ENCODE peak calls at places on chromosomes 2 and 18, in six cellular contexts. One of them, this sample, is unnamed.
A peak's percentile ranks its signal among the peaks of the same experiment; 100 is the strongest.

GRCh38 chr2:169116307-169116706 is 46.9 kb downstream of the DHRS9 start:
- DNase-seq in occipital lobe: no peak
- DNase-seq in ACHN: no peak
- DNase-seq in neural crest cell: no peak
- DNase-seq in sciatic nerve: no peak
- DNase-seq in NCI-H2171: no peak
- DNase-seq in this sample: no peak

GRCh38 chr2:77512521-77512920 is 9.7 kb downstream of the LRRTM4 start:
- DNase-seq in NCI-H2171: no peak
- DNase-seq in sciatic nerve: no peak
- DNase-seq in ACHN: peak; percentile 49
- DNase-seq in occipital lobe: no peak
- DNase-seq in neural crest cell: no peak
- DNase-seq in this sample: no peak

GRCh38 chr2:134144081-134144596 is 109.7 kb upstream of the MGAT5 start:
- DNase-seq in neural crest cell: no peak
- DNase-seq in sciatic nerve: no peak
- DNase-seq in occipital lobe: no peak
- DNase-seq in NCI-H2171: peak; percentile 40
- DNase-seq in ACHN: no peak
- DNase-seq in this sample: no peak

GRCh38 chr2:129882476-129882875 is 97.0 kb upstream of the RAB6C start:
- DNase-seq in neural crest cell: no peak
- DNase-seq in ACHN: no peak
- DNase-seq in occipital lobe: no peak
- DNase-seq in NCI-H2171: no peak
- DNase-seq in sciatic nerve: no peak
- DNase-seq in this sample: no peak

GRCh38 chr2:217900010-217900779 is 102.6 kb downstream of the TNS1 start:
- DNase-seq in neural crest cell: no peak
- DNase-seq in NCI-H2171: no peak
- DNase-seq in occipital lobe: no peak
- DNase-seq in ACHN: no peak
- DNase-seq in sciatic nerve: no peak
- DNase-seq in this sample: no peak

GRCh38 chr18:23825496-23825895 is 136.2 kb downstream of the LAMA3 start:
- DNase-seq in occipital lobe: no peak
- DNase-seq in neural crest cell: no peak
- DNase-seq in NCI-H2171: no peak
- DNase-seq in sciatic nerve: no peak
- DNase-seq in ACHN: peak; percentile 49
- DNase-seq in this sample: no peak

GRCh38 chr18:23814977-23815614 is 125.8 kb downstream of the LAMA3 start:
- DNase-seq in occipital lobe: peak; percentile 67
- DNase-seq in NCI-H2171: no peak
- DNase-seq in neural crest cell: no peak
- DNase-seq in ACHN: no peak
- DNase-seq in sciatic nerve: no peak
- DNase-seq in this sample: no peak

GRCh38 chr2:143231257-143231650 is 102.0 kb downstream of the ARHGAP15 start:
- DNase-seq in occipital lobe: no peak
- DNase-seq in neural crest cell: no peak
- DNase-seq in ACHN: peak; percentile 12
- DNase-seq in sciatic nerve: no peak
- DNase-seq in NCI-H2171: no peak
- DNase-seq in this sample: no peak

GRCh38 chr2:171158790-171159325 is 1.8 kb downstream of the TLK1 start:
- DNase-seq in NCI-H2171: no peak
- DNase-seq in sciatic nerve: no peak
- DNase-seq in ACHN: peak; percentile 14
- DNase-seq in occipital lobe: no peak
- DNase-seq in neural crest cell: no peak
- DNase-seq in this sample: peak; percentile 50

GRCh38 chr2:24182507-24182906 is 7.7 kb downstream of the FAM228A start:
- DNase-seq in sciatic nerve: no peak
- DNase-seq in NCI-H2171: no peak
- DNase-seq in neural crest cell: no peak
- DNase-seq in occipital lobe: no peak
- DNase-seq in ACHN: no peak
- DNase-seq in this sample: no peak

GRCh38 chr18:70636991-70637390 is 348.1 kb downstream of the SOCS6 start:
- DNase-seq in NCI-H2171: no peak
- DNase-seq in ACHN: no peak
- DNase-seq in neural crest cell: no peak
- DNase-seq in sciatic nerve: no peak
- DNase-seq in occipital lobe: no peak
- DNase-seq in this sample: no peak

GRCh38 chr18:79916546-79917350 is 34.7 kb downstream of the SLC66A2 start:
- DNase-seq in ACHN: no peak
- DNase-seq in NCI-H2171: no peak
- DNase-seq in sciatic nerve: peak; percentile 40
- DNase-seq in neural crest cell: no peak
- DNase-seq in occipital lobe: no peak
- DNase-seq in this sample: no peak

This sample was measured in anterior cingulate cortex.